ENCODE peak calls at places on chromosomes 3 and 15, in five cellular contexts. P, X, R, M and Q are unnamed samples.

GRCh38 chr3:52308308-52308707 is 7.8 kb upstream of the DNAH1 start:
- DNase-seq in X (no peak), R (no peak), M (no peak), P (no peak), Q (no peak)

GRCh38 chr3:105944281-105944680 is 75.5 kb upstream of the CBLB start:
- DNase-seq in P (no peak), X (no peak), R (peak), M (no peak), Q (no peak)

GRCh38 chr15:57500979-57501576 is 90.6 kb upstream of the MYZAP start:
- DNase-seq in M (no peak), R (peak), P (no peak), X (no peak), Q (no peak)

GRCh38 chr3:155995525-155996370 is 124.6 kb upstream of the KCNAB1 start:
- DNase-seq in P (no peak), R (peak), M (no peak), X (peak), Q (no peak)

GRCh38 chr15:33860749-33861148 is 107.5 kb upstream of the CHRM5 start:
- DNase-seq in R (peak), X (peak), P (no peak), M (no peak), Q (no peak)

GRCh38 chr3:53775018-53775417 is 71.2 kb downstream of the CHDH start:
- DNase-seq in M (no peak), P (no peak), X (no peak), R (no peak), Q (no peak)

GRCh38 chr3:8497582-8497981 is 4.0 kb upstream of the LMCD1 start:
- DNase-seq in X (no peak), P (no peak), R (peak), M (no peak), Q (no peak)

GRCh38 chr15:45168751-45169551 is 18.8 kb downstream of the SHF start:
- DNase-seq in R (no peak), X (no peak), P (no peak), M (no peak), Q (no peak)

GRCh38 chr3:13660042-13660874 is 111.3 kb downstream of the FBLN2 start:
- DNase-seq in R (no peak), M (no peak), P (no peak), X (no peak), Q (no peak)

GRCh38 chr15:38609097-38609738 is 44.6 kb upstream of the RASGRP1 start:
- DNase-seq in R (no peak), X (no peak), P (no peak), M (no peak), Q (no peak)

GRCh38 chr3:37590328-37591079 is 271.2 kb upstream of the CTDSPL start:
- DNase-seq in X (no peak), P (no peak), R (peak), M (peak), Q (peak)

GRCh38 chr3:124978627-124979026 is 44.1 kb upstream of the MUC13 start:
- DNase-seq in M (no peak), R (no peak), P (no peak), X (no peak), Q (no peak)

GRCh38 chr3:195889843-195890407 is 18.4 kb downstream of the TNK2 start:
- DNase-seq in P (no peak), X (no peak), R (no peak), M (no peak), Q (no peak)

GRCh38 chr15:60356832-60357231 is 41.0 kb downstream of the ANXA2 start:
- DNase-seq in R (no peak), M (no peak), P (no peak), X (no peak), Q (no peak)

DNA sequence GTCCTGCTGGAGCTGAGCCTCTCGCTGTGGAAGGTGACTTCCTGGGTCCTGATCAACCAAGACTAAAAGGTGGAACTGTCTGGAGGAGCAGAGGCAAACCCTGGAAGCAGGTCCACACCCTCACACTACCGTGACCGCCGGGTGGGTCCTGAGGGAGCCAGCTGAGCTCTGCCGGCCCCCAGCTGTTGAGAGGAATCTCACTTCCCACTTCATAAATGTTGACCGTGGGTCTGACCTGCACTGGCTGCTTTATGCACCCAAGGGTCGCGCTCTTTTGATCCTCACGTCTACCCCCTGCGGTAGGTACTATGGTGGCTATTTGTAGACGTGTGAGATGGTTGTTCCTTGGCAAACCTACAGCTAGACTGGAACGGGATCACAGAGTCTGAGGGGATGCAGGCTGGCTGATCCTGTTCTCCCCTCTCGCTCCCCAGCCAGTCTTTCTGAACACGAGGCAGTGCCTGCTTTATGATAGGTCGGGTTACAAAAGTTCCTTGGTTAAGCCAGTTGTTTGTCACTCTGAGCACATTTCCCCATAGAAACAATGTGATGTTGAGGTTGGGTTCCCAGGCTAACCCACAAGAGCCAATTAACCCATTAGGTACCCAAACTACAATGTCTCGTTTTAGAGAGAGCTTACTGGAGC is 113.0 kb upstream of the ETV5 start:
- DNase-seq in P (no peak), M (no peak), X (no peak), R (no peak), Q (no peak)
- H3K4me3 ChIP-seq in P (no peak), M (no peak), X (no peak), R (no peak), Q (no peak)

DNA sequence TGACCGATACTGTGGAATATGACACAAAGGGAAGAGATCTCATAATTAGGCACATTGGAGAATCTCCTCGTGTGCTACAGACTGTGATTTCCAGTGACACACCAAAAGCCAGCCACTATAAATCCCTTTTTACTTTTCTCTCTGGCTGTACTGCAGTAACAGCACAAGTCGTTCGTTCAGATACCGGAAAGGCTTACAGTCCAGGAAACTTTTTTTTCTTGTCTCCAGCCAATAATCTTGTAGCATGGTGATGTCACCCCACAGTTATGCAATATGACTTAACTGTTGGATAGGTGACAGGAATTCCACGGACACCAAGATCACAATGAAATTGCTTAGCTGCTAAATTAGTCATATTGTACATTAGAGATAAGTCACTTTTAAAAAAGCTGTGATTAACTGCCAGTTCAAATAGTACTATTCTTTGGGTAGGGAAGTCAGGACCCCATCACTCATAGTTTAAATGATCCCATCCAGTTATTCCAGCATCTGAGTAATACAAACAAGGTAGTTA is 36.3 kb upstream of the TSC22D2 start:
- DNase-seq in R (peak), M (peak), X (peak), P (no peak), Q (peak)
- H3K4me3 ChIP-seq in R (peak), M (peak), X (peak), P (no peak), Q (peak)

GRCh38 chr3:197950661-197951029 is 655 bp downstream of the RPL35A start:
- DNase-seq in P (no peak), R (no peak), M (no peak), X (no peak), Q (no peak)

GRCh38 chr3:197951392-197951990 is 1.5 kb downstream of the RPL35A start:
- DNase-seq in P (no peak), X (no peak), M (no peak), R (no peak), Q (no peak)

GRCh38 chr3:197949767-197950660 is at the start of gene RPL35A:
- DNase-seq in M (peak), P (peak), X (peak), R (peak), Q (peak)

GRCh38 chr3:197952440-197952839 is 2.5 kb downstream of the RPL35A start:
- DNase-seq in R (no peak), M (no peak), P (no peak), X (no peak), Q (no peak)

GRCh38 chr3:197949191-197949766 is 711 bp upstream of the RPL35A start:
- DNase-seq in P (no peak), X (no peak), M (no peak), R (no peak), Q (no peak)
- H3K4me3 ChIP-seq in P (peak), X (peak), M (peak), R (peak), Q (peak)

DNA sequence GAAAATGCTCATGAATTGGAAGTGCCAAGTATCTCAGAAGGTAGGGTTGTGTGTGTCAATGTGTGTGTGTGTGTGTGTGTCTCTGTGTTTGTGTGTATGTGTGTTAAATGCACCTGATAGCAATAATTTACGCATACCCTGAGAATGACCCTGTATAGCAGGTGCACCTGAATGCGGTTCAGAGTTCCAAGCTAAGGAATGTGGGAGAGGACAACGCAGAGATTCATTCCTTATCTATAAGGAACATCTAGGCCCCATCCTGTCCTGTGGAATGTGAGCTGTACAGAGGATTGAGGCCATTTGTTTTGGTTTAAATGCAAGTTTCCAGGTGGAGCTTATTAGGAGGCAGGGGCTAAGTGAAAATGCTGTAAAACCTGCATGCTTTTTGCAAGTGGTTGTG is 49.1 kb upstream of the NEDD4 start:
- DNase-seq in R (no peak), P (no peak), M (no peak), X (no peak), Q (no peak)
- H3K4me3 ChIP-seq in R (no peak), P (peak), M (no peak), X (no peak), Q (no peak)

DNA sequence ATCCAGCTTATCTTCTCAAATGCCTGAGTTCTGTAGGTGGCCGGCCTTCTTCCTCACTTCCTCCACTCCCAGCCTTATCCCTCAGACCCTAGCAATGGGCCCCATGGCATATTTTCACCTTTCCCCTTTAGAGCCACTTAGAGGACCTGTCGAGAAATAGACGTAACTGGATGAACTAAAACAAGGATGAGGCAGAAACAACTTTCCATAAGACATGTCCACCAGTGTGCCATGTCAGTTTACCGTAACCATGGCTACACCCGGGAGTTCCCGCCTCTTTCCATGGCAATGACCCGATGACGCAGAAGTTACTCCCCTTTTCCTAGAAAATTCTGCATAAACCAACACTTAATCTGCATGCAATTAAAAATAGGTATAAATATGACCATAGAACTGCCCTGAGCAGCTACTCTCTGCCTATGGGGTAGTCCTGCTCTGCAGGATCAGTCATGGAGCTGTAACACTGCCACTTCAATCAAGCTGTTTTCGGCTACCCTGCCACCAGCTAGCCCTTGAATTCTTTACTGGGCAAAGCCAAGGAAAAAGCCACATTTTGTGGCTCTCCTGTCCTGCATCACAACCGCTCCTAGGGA is 55.1 kb upstream of the ZBTB38 start:
- DNase-seq in P (no peak), M (no peak), R (no peak), X (no peak), Q (no peak)
- H3K4me3 ChIP-seq in P (no peak), M (no peak), R (no peak), X (no peak), Q (no peak)

DNA sequence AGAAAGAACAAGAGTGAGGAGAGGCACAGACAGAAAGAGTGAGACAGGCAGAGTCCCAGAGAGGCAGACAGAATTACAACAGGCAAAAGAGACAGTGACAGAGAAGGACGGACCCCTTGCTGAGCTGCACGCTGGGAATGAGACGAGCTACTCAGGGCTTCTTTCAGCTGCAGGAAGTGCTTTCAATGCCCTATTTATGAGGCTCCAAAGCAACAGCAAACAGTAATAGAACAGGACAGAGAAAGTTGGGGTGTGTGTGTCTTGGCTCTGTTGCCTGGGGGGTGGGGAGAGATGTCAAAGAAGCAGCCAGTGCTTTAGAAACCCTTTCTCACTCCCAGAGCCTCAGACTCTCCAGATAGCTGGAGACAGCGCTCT is 502 bp upstream of the TIMP4 start:
- DNase-seq in R (peak), P (no peak), X (no peak), M (no peak), Q (no peak)
- H3K4me3 ChIP-seq in R (no peak), P (no peak), X (peak), M (peak), Q (peak)

GRCh38 chr3:22777834-22778233 is 425.3 kb upstream of the UBE2E2 start:
- DNase-seq in P (no peak), X (no peak), R (no peak), M (no peak), Q (no peak)

GRCh38 chr3:22779737-22780136 is 423.4 kb upstream of the UBE2E2 start:
- DNase-seq in P (no peak), M (no peak), R (no peak), X (no peak), Q (no peak)
- H3K4me3 ChIP-seq in P (no peak), M (no peak), R (no peak), X (no peak), Q (no peak)

GRCh38 chr15:25796395-25796794 is 66.7 kb downstream of the ATP10A start:
- DNase-seq in M (no peak), R (no peak), P (no peak), X (no peak), Q (no peak)
- H3K4me3 ChIP-seq in M (no peak), R (no peak), P (no peak), X (no peak), Q (no peak)